ENCODE peak calls at places on chromosome 4, in nine cellular contexts. D is C1 segment of cervical spinal cord, S is ureter, I is NCI-H146, R is ovary, Y is fibroblast of lung, H is T follicular helper cell, C is NCI-H1092, A is coronary artery. L is an unnamed sample.

GRCh38 chr4:15003891-15004700 is 1.8 kb downstream of the CPEB2 start:
- DNase-seq in I (peak; percentile 51), R (peak; percentile 46), A (peak; percentile 75), H (peak; percentile 41), S (peak; percentile 47), C (no peak), Y (no peak), D (peak; percentile 32), L (peak; percentile 53)

GRCh38 chr4:183057255-183057654 is 41.8 kb upstream of the WWC2 start:
- DNase-seq in D (no peak), Y (no peak), C (no peak), S (no peak), I (no peak), H (no peak), R (no peak), A (no peak), L (no peak)

GRCh38 chr4:41611881-41612871 is 74.2 kb downstream of the LIMCH1 start:
- DNase-seq in I (no peak), A (no peak), D (peak; percentile 60), S (peak; percentile 58), Y (peak; percentile 35), H (no peak), C (no peak), R (peak; percentile 34), L (no peak)

GRCh38 chr4:14294611-14295010 is 667.1 kb upstream of the BOD1L1 start:
- DNase-seq in R (no peak), A (no peak), C (no peak), I (no peak), H (no peak), S (no peak), Y (peak; percentile 46), D (no peak), L (no peak)

GRCh38 chr4:25180524-25181131 is 20.4 kb upstream of the SEPSECS start:
- DNase-seq in H (peak; percentile 7), I (peak; percentile 38), R (no peak), S (no peak), C (peak; percentile 16), A (no peak), D (no peak), Y (peak; percentile 56), L (peak; percentile 11)

GRCh38 chr4:108345862-108346530 is 177.3 kb upstream of the LEF1 start:
- DNase-seq in C (no peak), R (no peak), H (no peak), D (no peak), I (no peak), Y (no peak), S (no peak), A (no peak), L (no peak)

GRCh38 chr4:54496412-54496811 is 161.3 kb upstream of the KIT start:
- DNase-seq in I (no peak), C (no peak), A (no peak), Y (no peak), R (no peak), S (no peak), H (no peak), D (no peak), L (no peak)

GRCh38 chr4:7686166-7686870 is 251.6 kb upstream of the PSAPL1 start:
- DNase-seq in C (no peak), S (no peak), Y (no peak), R (no peak), H (no peak), A (no peak), I (no peak), D (no peak), L (no peak)

GRCh38 chr4:23890369-23891063 is 669 bp upstream of the PPARGC1A start:
- DNase-seq in R (no peak), I (no peak), Y (peak; percentile 51), D (no peak), H (no peak), C (no peak), A (no peak), S (no peak), L (no peak)

GRCh38 chr4:179624768-179625181 is 2182.5 kb upstream of the AGA start:
- DNase-seq in A (no peak), S (no peak), R (no peak), D (no peak), H (no peak), I (no peak), Y (peak; percentile 74), C (no peak), L (no peak)

GRCh38 chr4:4866833-4867744 is 7.6 kb downstream of the MSX1 start:
- DNase-seq in A (no peak), S (no peak), R (no peak), Y (no peak), D (no peak), C (no peak), H (no peak), I (no peak), L (no peak)

GRCh38 chr4:139229534-139230039 is 50.4 kb downstream of the MGARP start:
- DNase-seq in A (no peak), R (no peak), S (no peak), D (no peak), C (no peak), H (no peak), I (peak; percentile 47), Y (peak; percentile 81), L (no peak)

GRCh38 chr4:94406668-94407437 is 44.9 kb upstream of the PDLIM5 start:
- DNase-seq in I (peak; percentile 0), C (peak; percentile 33), S (peak; percentile 81), D (peak; percentile 4), Y (peak; percentile 92), R (peak; percentile 84), H (peak; percentile 25), A (peak; percentile 80), L (peak; percentile 46)

GRCh38 chr4:87943660-87944149 is 31.8 kb upstream of the SPP1 start:
- DNase-seq in A (no peak), S (no peak), I (no peak), Y (no peak), D (no peak), C (no peak), R (no peak), H (no peak), L (no peak)

GRCh38 chr4:177064724-177065394 is 244.8 kb upstream of the NEIL3 start:
- DNase-seq in H (no peak), A (no peak), R (no peak), C (no peak), D (no peak), Y (no peak), S (no peak), I (no peak), L (no peak)

GRCh38 chr4:168601899-168602298 is 105.0 kb downstream of the PALLD start:
- DNase-seq in A (no peak), C (no peak), R (no peak), S (no peak), Y (no peak), I (no peak), H (no peak), D (no peak), L (no peak)

GRCh38 chr4:65747386-65747785 is 77.1 kb upstream of the EPHA5 start:
- DNase-seq in R (no peak), I (no peak), A (no peak), Y (peak; percentile 10), S (no peak), H (no peak), C (no peak), D (no peak), L (no peak)

GRCh38 chr4:102438396-102438795 is 62.8 kb upstream of the NFKB1 start:
- DNase-seq in I (no peak), D (no peak), A (no peak), S (no peak), R (no peak), C (no peak), H (no peak), Y (no peak), L (no peak)

GRCh38 chr4:174435981-174436776 is 86.1 kb downstream of the HPGD start:
- DNase-seq in C (no peak), S (no peak), I (no peak), R (no peak), D (no peak), Y (no peak), H (no peak), A (no peak), L (no peak)

GRCh38 chr4:159220353-159220752 is 117.5 kb downstream of the RAPGEF2 start:
- DNase-seq in C (no peak), H (no peak), I (no peak), S (no peak), D (no peak), A (no peak), R (no peak), Y (no peak), L (no peak)

GRCh38 chr4:33911951-33912350 is 2332.4 kb downstream of the ARAP2 start:
- DNase-seq in D (no peak), Y (no peak), A (no peak), C (no peak), I (no peak), H (no peak), R (no peak), S (no peak), L (no peak)

GRCh38 chr4:6962211-6963041 is 52.8 kb downstream of the TBC1D14 start:
- DNase-seq in C (no peak), D (peak; percentile 57), A (no peak), H (no peak), Y (no peak), I (peak; percentile 94), R (no peak), S (no peak), L (no peak)

GRCh38 chr4:164997941-164998340 is 20.5 kb upstream of the TRIM61 start:
- DNase-seq in R (no peak), D (peak; percentile 12), Y (no peak), A (no peak), S (no peak), H (no peak), C (peak; percentile 15), I (no peak), L (no peak)

GRCh38 chr4:20428410-20429160 is 176.9 kb downstream of the SLIT2 start:
- DNase-seq in Y (peak; percentile 41), D (no peak), A (no peak), S (no peak), C (no peak), H (no peak), I (peak; percentile 7), R (no peak), L (no peak)

L was measured in activated CD4-positive, alpha-beta T cell treated with anti-CD3 and anti-CD28 coated beads, Interleukin-2, amount 50 U/mL, for 1 hour.